ENCODE peak calls at places on chromosomes 11 and 22, in eight cellular contexts. W is mucosa of descending colon, L is endothelial cell, X is GM20000, F is left ventricle myocardium inferior, H is cardiac muscle cell, B is dorsolateral prefrontal cortex, A is fibroblast of pulmonary artery. N is an unnamed sample.

GRCh38 chr11:105181521-105181920 is 42.0 kb upstream of the CARD18 start:
- DNase-seq in F (no peak), X (no peak), W (no peak), A (peak), H (no peak), B (no peak), L (no peak), N (peak)

GRCh38 chr11:123585721-123586120 is 68.7 kb downstream of the SCN3B start:
- DNase-seq in L (no peak), X (no peak), A (no peak), W (no peak), H (no peak), B (no peak), F (no peak), N (no peak)

GRCh38 chr22:25628494-25628893 is 64.0 kb downstream of the GRK3 start:
- DNase-seq in A (no peak), F (no peak), X (no peak), L (no peak), W (no peak), H (no peak), B (no peak), N (no peak)

GRCh38 chr11:62676698-62677097 is 2.2 kb downstream of the UBXN1 start:
- DNase-seq in W (peak), X (no peak), F (no peak), B (no peak), A (no peak), H (no peak), L (no peak), N (no peak)

GRCh38 chr22:50298937-50299656 is 8.3 kb downstream of the PLXNB2 start:
- DNase-seq in X (no peak), H (no peak), L (no peak), W (no peak), B (no peak), A (no peak), F (peak), N (no peak)

GRCh38 chr11:36793542-36793926 is 195.5 kb upstream of the RAG2 start:
- DNase-seq in L (peak), H (peak), X (no peak), F (no peak), A (no peak), W (no peak), B (no peak), N (no peak)

GRCh38 chr11:367956-368413 is 1.3 kb upstream of the B4GALNT4 start:
- DNase-seq in W (no peak), A (no peak), L (no peak), B (no peak), F (no peak), H (no peak), X (no peak), N (no peak)

GRCh38 chr11:104774578-104774977 is 123.7 kb downstream of the CASP12 start:
- DNase-seq in L (no peak), W (no peak), B (no peak), A (no peak), X (no peak), H (no peak), F (no peak), N (no peak)

GRCh38 chr11:131109256-131109655 is 193.0 kb upstream of the SNX19 start:
- DNase-seq in W (no peak), F (no peak), A (peak), B (no peak), X (no peak), L (no peak), H (no peak), N (no peak)

GRCh38 chr22:44702479-44703219 is 645 bp downstream of the PRR5 start:
- DNase-seq in X (no peak), A (peak), W (no peak), B (no peak), H (peak), L (peak), F (no peak), N (peak)

GRCh38 chr11:102237096-102237735 is 80.1 kb upstream of the BIRC3 start:
- DNase-seq in X (no peak), F (no peak), H (no peak), L (no peak), A (no peak), B (no peak), W (no peak), N (no peak)

DNA sequence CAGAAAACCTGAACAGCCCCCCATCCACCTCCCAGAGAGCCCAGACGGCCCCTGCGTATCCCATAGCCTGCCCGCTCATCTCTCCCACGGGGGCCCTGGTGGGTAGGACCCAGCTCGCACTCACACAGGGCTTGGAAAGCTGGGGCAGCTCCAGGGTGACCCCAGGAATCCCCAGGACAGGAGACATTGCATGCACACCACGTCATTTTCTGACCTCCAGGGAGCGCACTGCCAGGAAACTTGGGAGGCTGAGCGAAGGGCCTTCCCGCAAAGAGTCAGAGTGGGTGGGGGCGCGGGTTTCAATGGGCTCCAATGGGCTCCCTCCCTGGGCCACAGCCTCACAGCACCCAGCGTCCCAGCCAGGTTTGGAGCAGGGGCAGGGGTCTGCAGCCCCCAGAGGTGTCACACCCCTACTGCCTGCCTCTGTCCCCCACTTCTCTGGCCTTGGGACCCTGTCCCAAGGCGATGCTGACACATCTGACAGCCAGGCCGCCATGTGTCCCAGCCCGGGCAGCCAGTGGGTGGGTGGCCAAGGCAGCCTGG is 8.2 kb upstream of the SYT8 start:
- DNase-seq in B (no peak), H (no peak), A (peak), W (no peak), X (no peak), F (no peak), L (no peak), N (no peak)
- TF ChIP-seq CTCF in B (no peak), H (peak), A (peak), W (no peak), X (no peak), F (no peak), L (no peak), N (peak)

DNA sequence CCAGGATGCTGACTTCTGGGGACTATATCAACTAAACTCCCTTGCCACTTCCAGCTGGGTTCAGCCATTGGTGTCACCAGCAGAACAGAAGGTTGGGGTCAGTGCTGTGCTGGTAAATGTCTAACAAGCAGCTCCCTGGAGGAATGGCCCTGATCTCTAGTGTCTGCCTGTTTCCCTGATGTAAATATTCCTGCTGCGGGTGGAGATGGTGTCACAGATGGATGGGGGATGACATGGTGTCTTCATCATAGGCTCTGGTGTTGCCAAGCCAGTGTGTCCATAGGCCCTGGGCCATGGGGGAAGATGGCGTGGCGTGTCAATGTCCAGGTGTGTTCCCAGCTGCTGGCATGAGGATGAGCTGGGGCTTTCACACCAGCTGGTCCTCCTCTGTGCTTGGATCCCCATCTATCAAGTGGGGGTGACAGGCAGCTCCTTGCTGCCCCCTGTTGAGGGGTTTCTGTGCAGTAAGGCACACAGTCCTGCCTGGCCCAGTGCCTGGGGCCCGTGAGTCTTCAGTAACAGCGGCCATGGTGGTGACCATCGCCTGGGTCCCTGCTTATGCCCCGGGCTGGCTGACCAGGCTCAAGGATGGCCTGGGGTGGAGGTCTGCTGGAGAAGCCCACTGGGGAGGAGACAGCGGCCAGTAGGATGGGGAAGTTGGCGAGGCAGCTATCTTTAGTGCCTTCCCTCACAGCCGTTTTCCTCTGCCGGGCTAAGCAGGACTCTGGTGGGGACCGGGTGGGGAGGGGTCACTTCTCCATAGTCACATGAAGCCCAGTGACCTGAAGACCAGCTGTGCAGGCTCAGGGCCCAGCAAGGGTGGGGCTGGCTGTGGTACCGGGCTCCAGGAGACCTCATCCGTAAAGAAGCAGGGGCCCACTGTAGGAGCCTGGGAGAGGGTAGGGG is 12.7 kb downstream of the RPL3 start:
- DNase-seq in H (peak), X (no peak), F (no peak), B (no peak), A (no peak), W (no peak), L (peak), N (no peak)
- TF ChIP-seq CTCF in H (peak), X (peak), F (peak), B (peak), A (peak), W (no peak), L (peak), N (peak)

DNA sequence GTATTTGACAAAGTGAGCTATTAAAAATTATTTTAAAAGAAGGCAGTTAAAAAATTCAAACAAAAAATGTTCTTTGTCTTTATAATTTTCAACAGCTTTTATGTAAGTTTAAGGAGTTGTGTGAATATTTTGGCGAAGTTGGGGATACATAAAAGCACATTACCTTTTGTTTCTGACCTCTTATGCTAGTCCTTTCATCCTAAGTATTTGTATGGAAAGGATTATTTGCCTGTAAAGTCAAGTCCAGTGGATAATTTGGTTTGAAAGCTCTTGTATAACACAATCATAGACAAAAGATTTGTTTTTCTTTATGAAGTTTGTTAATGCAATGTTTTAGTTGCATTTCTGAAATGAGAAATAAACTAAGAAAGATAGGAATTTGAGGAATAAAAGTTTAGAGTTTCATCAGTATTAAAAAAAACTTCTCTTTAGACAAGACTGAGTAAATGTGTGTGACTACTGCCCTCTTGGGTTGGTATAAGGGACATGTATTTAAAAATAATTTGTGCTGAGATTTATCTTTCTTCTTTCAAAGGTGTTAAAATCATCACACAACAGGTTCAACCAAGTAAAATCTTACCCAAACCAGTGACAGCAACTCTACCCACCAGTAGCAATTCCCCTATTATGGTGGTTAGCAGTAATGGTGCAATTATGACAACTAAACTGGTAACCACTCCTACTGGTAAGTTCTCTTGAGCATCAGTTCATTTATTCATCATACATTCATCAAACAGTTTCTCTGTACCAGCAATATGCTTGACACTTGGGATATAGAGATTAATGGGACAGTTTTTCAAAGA is 68.2 kb downstream of the EMSY start:
- DNase-seq in L (no peak), F (no peak), B (no peak), X (no peak), H (peak), W (no peak), A (peak), N (no peak)
- TF ChIP-seq CTCF in L (peak), F (peak), B (peak), X (no peak), H (peak), W (peak), A (peak), N (no peak)

GRCh38 chr11:134939905-134940304 is 527.9 kb upstream of the B3GAT1 start:
- DNase-seq in X (no peak), A (no peak), H (peak), B (no peak), L (peak), W (no peak), F (peak), N (no peak)
- TF ChIP-seq CTCF in X (no peak), A (no peak), H (peak), B (no peak), L (no peak), W (no peak), F (peak), N (no peak)

DNA sequence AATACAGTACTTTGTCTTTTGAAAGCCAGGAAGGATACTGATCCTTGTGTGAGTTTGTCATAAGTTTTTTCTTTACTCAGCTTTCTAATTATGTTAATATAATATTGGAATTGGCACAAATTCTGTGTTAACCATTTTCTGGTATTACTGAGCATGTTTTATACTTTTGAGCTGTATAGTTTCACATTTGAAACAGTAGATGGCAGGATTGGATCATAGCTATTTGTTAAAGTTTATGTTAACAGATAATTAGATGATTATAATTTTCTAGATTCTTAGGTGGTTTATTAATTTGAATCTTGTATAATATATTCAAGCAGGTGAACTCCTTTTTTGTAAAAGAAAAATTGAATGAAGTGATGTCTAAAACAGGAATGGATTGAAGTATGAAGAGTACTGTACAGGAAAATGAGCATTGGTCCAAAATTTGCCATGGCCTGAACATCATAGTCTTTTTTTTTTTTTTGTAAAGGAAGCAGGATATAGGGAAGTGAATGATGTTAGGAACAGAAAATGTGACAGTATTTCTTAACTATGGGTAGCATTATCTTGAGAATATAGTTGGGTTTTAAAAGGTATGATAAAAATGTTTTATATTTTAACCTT is 102.0 kb downstream of the CYP2R1 start:
- DNase-seq in X (no peak), A (peak), F (no peak), H (no peak), W (no peak), L (no peak), B (no peak), N (no peak)
- TF ChIP-seq CTCF in X (no peak), A (peak), F (peak), H (peak), W (no peak), L (no peak), B (peak), N (peak)

GRCh38 chr11:87101956-87102355 is 64.2 kb downstream of the TMEM135 start:
- DNase-seq in H (no peak), L (no peak), F (no peak), W (no peak), X (no peak), A (no peak), B (no peak), N (no peak)

GRCh38 chr11:87092567-87092966 is 54.8 kb downstream of the TMEM135 start:
- DNase-seq in H (no peak), F (no peak), L (no peak), W (no peak), B (no peak), A (no peak), X (no peak), N (no peak)

GRCh38 chr11:87092159-87092558 is 54.4 kb downstream of the TMEM135 start:
- DNase-seq in B (no peak), F (no peak), A (peak), W (no peak), L (no peak), X (no peak), H (no peak), N (no peak)

GRCh38 chr11:87097582-87097981 is 59.8 kb downstream of the TMEM135 start:
- DNase-seq in X (peak), W (no peak), A (peak), L (peak), F (no peak), B (no peak), H (peak), N (peak)
- TF ChIP-seq CTCF in X (peak), W (peak), A (peak), L (peak), F (peak), B (no peak), H (peak), N (peak)

GRCh38 chr22:46378499-46379300 is 43.2 kb downstream of the TRMU start:
- DNase-seq in L (no peak), X (no peak), A (no peak), H (no peak), B (no peak), W (peak), F (no peak), N (no peak)

GRCh38 chr22:46376908-46377565 is 41.5 kb downstream of the TRMU start:
- DNase-seq in W (no peak), A (no peak), H (no peak), X (no peak), L (no peak), B (no peak), F (no peak), N (no peak)

GRCh38 chr22:46376096-46376495 is 40.6 kb downstream of the TRMU start:
- DNase-seq in F (no peak), B (no peak), L (no peak), A (no peak), H (no peak), X (no peak), W (no peak), N (no peak)

GRCh38 chr22:46379301-46379930 is 43.9 kb downstream of the TRMU start:
- DNase-seq in H (no peak), L (no peak), A (no peak), W (peak), X (no peak), B (no peak), F (no peak), N (no peak)

DNA sequence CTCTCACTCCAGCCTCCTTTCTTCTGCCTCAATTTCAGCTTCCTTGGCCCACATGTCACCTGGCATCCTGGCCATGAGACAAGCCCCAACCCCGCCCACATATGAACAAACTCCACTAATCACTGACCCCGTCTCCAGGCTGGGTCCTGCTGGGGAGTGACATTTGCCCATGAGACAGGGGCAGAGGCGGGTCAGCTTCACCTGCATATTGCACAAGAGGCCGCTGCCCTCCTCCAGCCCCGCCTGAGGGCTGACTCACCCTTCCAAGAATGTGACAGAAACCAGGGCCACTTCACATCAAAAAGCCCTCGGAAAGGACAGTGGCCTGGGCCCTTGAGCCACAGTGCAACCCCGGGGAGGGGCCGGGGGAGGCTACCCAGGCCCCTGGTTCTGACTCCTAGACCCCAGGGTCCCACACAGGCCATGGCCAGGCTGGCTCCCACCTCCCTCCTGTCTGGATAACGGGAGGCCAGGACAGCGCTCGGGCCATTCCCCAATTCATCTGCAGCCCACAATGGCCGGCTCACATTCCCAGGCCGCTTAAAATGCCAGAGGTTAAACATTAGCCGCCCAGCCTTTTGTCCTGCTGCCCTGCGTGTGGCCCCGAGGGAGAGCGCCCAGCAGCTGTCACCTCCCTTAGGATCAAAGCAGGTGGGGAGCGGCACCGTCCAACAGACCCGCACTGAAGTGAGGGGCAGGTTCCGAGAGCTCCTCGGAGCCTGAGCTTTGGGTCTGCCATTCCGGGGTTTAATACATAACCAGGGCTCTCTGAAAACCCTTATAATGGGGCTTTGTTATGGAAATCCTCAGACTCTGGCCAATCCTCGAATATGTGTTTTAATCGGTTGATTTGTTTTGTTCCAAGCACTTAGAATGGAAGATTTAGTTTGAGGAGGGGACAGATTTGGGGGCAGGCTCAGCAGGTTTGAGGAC is 42.3 kb downstream of the TRMU start:
- DNase-seq in A (no peak), L (no peak), B (no peak), H (peak), F (no peak), W (peak), X (no peak), N (no peak)
- TF ChIP-seq CTCF in A (no peak), L (no peak), B (no peak), H (no peak), F (no peak), W (no peak), X (no peak), N (no peak)

N was measured in HL-60.